ENCODE peak calls at places on chromosomes 12 and 14, in four cellular contexts. S is mesendoderm, G is choroid plexus epithelial cell, E is LHCN-M2. R is an unnamed sample.

GRCh38 chr12:123064885-123065619 is 84.6 kb downstream of the ARL6IP4 start:
- DNase-seq in S (no peak), E (no peak), G (no peak), R (no peak)

GRCh38 chr12:51217133-51217967 is 512 bp downstream of the POU6F1 start:
- DNase-seq in S (peak; percentile 39), E (peak; percentile 39), G (peak; percentile 26), R (peak; percentile 4)

GRCh38 chr14:104352493-104353220 is 214.3 kb downstream of the KIF26A start:
- DNase-seq in S (no peak), G (no peak), E (no peak), R (no peak)

GRCh38 chr14:23570806-23571483 is 3.4 kb upstream of the AP1G2 start:
- DNase-seq in S (no peak), E (no peak), G (no peak), R (no peak)

GRCh38 chr14:33332497-33332896 is 393.8 kb downstream of the NPAS3 start:
- DNase-seq in E (peak; percentile 7), S (no peak), G (no peak), R (no peak)

GRCh38 chr12:7934560-7935463 is 1.2 kb downstream of the SLC2A3 start:
- DNase-seq in E (no peak), G (peak; percentile 26), S (no peak), R (no peak)

GRCh38 chr14:32259368-32260013 is 56.4 kb upstream of the RNU6-8 start:
- DNase-seq in E (peak; percentile 73), G (peak; percentile 71), S (peak; percentile 84), R (peak; percentile 93)

GRCh38 chr12:104011265-104011664 is 38.7 kb downstream of the GLT8D2 start:
- DNase-seq in E (peak; percentile 99), S (no peak), G (peak; percentile 88), R (peak; percentile 83)

GRCh38 chr14:91509878-91510170 is 286 bp downstream of the PPP4R3A start:
- DNase-seq in E (no peak), G (no peak), S (no peak), R (no peak)

GRCh38 chr14:100893760-100894159 is 9.8 kb downstream of the RTL1 start:
- DNase-seq in E (no peak), S (no peak), G (no peak), R (no peak)

GRCh38 chr12:131137836-131138637 is 184.3 kb downstream of the ADGRD1 start:
- DNase-seq in S (peak; percentile 5), G (peak; percentile 36), E (no peak), R (peak; percentile 52)

GRCh38 chr12:112170376-112170775 is 45.0 kb downstream of the TRAFD1 start:
- DNase-seq in G (peak; percentile 26), S (no peak), E (peak; percentile 8), R (peak; percentile 5)

GRCh38 chr12:131833288-131833895 is 5.2 kb downstream of the MMP17 start:
- DNase-seq in G (no peak), S (no peak), E (no peak), R (no peak)

GRCh38 chr14:23137221-23138172 is 18.4 kb upstream of the CEBPE start:
- DNase-seq in G (no peak), E (no peak), S (no peak), R (no peak)

GRCh38 chr12:102907918-102908317 is 9.1 kb downstream of the PAH start:
- DNase-seq in G (no peak), S (no peak), E (no peak), R (no peak)

GRCh38 chr14:27389402-27389801 is 791.6 kb upstream of the NOVA1 start:
- DNase-seq in S (no peak), G (no peak), E (no peak), R (no peak)

GRCh38 chr14:68794856-68795601 is 2.2 kb upstream of the ZFP36L1 start:
- DNase-seq in E (peak; percentile 83), G (peak; percentile 94), S (peak; percentile 78), R (peak; percentile 93)

GRCh38 chr12:82314406-82314892 is 43.7 kb downstream of the CCDC59 start:
- DNase-seq in S (peak; percentile 78), E (no peak), G (no peak), R (no peak)

GRCh38 chr14:98923596-98923995 is 348.4 kb downstream of the BCL11B start:
- DNase-seq in E (no peak), G (no peak), S (no peak), R (no peak)

GRCh38 chr12:76551482-76551888 is 8.1 kb downstream of the OSBPL8 start:
- DNase-seq in E (no peak), S (no peak), G (no peak), R (no peak)

GRCh38 chr12:20040194-20040593 is 328.1 kb upstream of the PDE3A start:
- DNase-seq in S (no peak), E (no peak), G (no peak), R (no peak)

GRCh38 chr14:77128414-77128891 is 13.1 kb downstream of the ZDHHC22 start:
- DNase-seq in S (no peak), E (no peak), G (peak; percentile 24), R (no peak)

GRCh38 chr14:53999061-53999488 is 42.5 kb upstream of the BMP4 start:
- DNase-seq in S (no peak), G (peak; percentile 73), E (peak; percentile 72), R (peak; percentile 54)

GRCh38 chr12:96814200-96814599 is 92.9 kb upstream of the NEDD1 start:
- DNase-seq in S (no peak), G (peak; percentile 6), E (peak; percentile 44), R (no peak)

GRCh38 chr12:110269622-110270124 is 11.4 kb upstream of the ATP2A2 start:
- DNase-seq in E (peak; percentile 81), G (peak; percentile 75), S (peak; percentile 91), R (peak; percentile 85)

GRCh38 chr12:120583478-120584030 is 2.4 kb upstream of the POP5 start:
- DNase-seq in S (peak; percentile 77), E (peak; percentile 53), G (peak; percentile 67), R (peak; percentile 55)

GRCh38 chr12:127296591-127296990 is 970.4 kb upstream of the TMEM132C start:
- DNase-seq in E (no peak), G (no peak), S (no peak), R (no peak)

GRCh38 chr12:92146497-92146828 is 817 bp upstream of the BTG1 start:
- DNase-seq in E (no peak), G (peak; percentile 70), S (no peak), R (no peak)

GRCh38 chr14:23237772-23238594 is at the start of gene RNF212B:
- DNase-seq in E (peak; percentile 69), S (peak; percentile 93), G (peak; percentile 72), R (peak; percentile 81)

GRCh38 chr12:45336331-45336730 is 120.4 kb downstream of the ANO6 start:
- DNase-seq in E (peak; percentile 90), S (no peak), G (peak; percentile 98), R (peak; percentile 86)

GRCh38 chr14:53011053-53011462 is 60.2 kb upstream of the FERMT2 start:
- DNase-seq in E (peak; percentile 100), S (peak; percentile 97), G (peak; percentile 98), R (peak; percentile 94)

GRCh38 chr14:64249363-64249762 is 44.8 kb downstream of the ESR2 start:
- DNase-seq in S (no peak), E (no peak), G (no peak), R (no peak)

GRCh38 chr12:52203126-52203921 is 11.5 kb upstream of the KRT80 start:
- DNase-seq in G (no peak), S (peak; percentile 69), E (peak; percentile 52), R (peak; percentile 83)

GRCh38 chr14:94174622-94175402 is 690 bp downstream of the PPP4R4 start:
- DNase-seq in G (no peak), S (peak; percentile 66), E (no peak), R (no peak)

GRCh38 chr12:68780731-68781130 is 27.2 kb upstream of the MDM2 start:
- DNase-seq in E (no peak), S (peak; percentile 45), G (peak; percentile 28), R (no peak)

GRCh38 chr14:68164723-68165122 is 345.1 kb downstream of the RAD51B start:
- DNase-seq in E (no peak), S (no peak), G (no peak), R (no peak)

GRCh38 chr14:51283402-51283825 is 43.4 kb downstream of the TMX1 start:
- DNase-seq in E (peak; percentile 88), S (peak; percentile 89), G (peak; percentile 96), R (peak; percentile 84)

GRCh38 chr12:47366203-47366978 is 286.6 kb upstream of the AMIGO2 start:
- DNase-seq in E (no peak), S (no peak), G (no peak), R (no peak)

GRCh38 chr14:68741839-68742470 is 50.9 kb downstream of the ZFP36L1 start:
- DNase-seq in S (no peak), E (no peak), G (no peak), R (no peak)

R was measured in RPMI7951.